ENCODE peak calls at places on chromosome 7, in ten cellular contexts. One of them, this sample, is unnamed.

GRCh38 chr7:118327179-118327578 is 102.7 kb downstream of the ANKRD7 start:
- DNase-seq in K562: no peak
- DNase-seq in cardiac muscle cell: no peak
- DNase-seq in GM23248: no peak
- DNase-seq in pancreas: no peak
- DNase-seq in colonic mucosa: no peak
- DNase-seq in IMR-90: no peak
- DNase-seq in upper lobe of left lung: no peak
- DNase-seq in testis: no peak
- DNase-seq in GM12878: no peak
- DNase-seq in this sample: no peak

GRCh38 chr7:43584200-43584586 is 1.3 kb downstream of the STK17A start:
- DNase-seq in testis: no peak
- DNase-seq in upper lobe of left lung: peak; percentile 72
- DNase-seq in K562: no peak
- DNase-seq in colonic mucosa: peak; percentile 34
- DNase-seq in IMR-90: peak; percentile 71
- DNase-seq in cardiac muscle cell: peak; percentile 81
- DNase-seq in pancreas: no peak
- DNase-seq in GM12878: no peak
- DNase-seq in GM23248: peak; percentile 88
- DNase-seq in this sample: no peak

GRCh38 chr7:105708681-105709080 is 127.4 kb upstream of the EFCAB10 start:
- DNase-seq in testis: no peak
- DNase-seq in IMR-90: no peak
- DNase-seq in colonic mucosa: no peak
- DNase-seq in K562: no peak
- DNase-seq in GM12878: no peak
- DNase-seq in upper lobe of left lung: no peak
- DNase-seq in GM23248: no peak
- DNase-seq in cardiac muscle cell: no peak
- DNase-seq in pancreas: no peak
- DNase-seq in this sample: no peak

GRCh38 chr7:108280136-108280535 is 150.0 kb upstream of the LAMB4 start:
- DNase-seq in GM12878: no peak
- DNase-seq in cardiac muscle cell: peak; percentile 73
- DNase-seq in testis: no peak
- DNase-seq in IMR-90: no peak
- DNase-seq in pancreas: no peak
- DNase-seq in GM23248: no peak
- DNase-seq in colonic mucosa: no peak
- DNase-seq in K562: no peak
- DNase-seq in upper lobe of left lung: no peak
- DNase-seq in this sample: no peak

GRCh38 chr7:44637788-44638594 is 31.6 kb downstream of the OGDH start:
- DNase-seq in colonic mucosa: peak; percentile 74
- DNase-seq in pancreas: no peak
- DNase-seq in GM23248: peak; percentile 98
- DNase-seq in K562: peak; percentile 70
- DNase-seq in upper lobe of left lung: peak; percentile 78
- DNase-seq in GM12878: peak; percentile 86
- DNase-seq in cardiac muscle cell: peak; percentile 77
- DNase-seq in testis: no peak
- DNase-seq in IMR-90: peak; percentile 89
- DNase-seq in this sample: no peak

GRCh38 chr7:5630670-5631069 is 150.8 kb downstream of the RNF216 start:
- DNase-seq in GM12878: no peak
- DNase-seq in colonic mucosa: no peak
- DNase-seq in K562: no peak
- DNase-seq in IMR-90: no peak
- DNase-seq in upper lobe of left lung: no peak
- DNase-seq in cardiac muscle cell: no peak
- DNase-seq in GM23248: peak; percentile 77
- DNase-seq in pancreas: no peak
- DNase-seq in testis: no peak
- DNase-seq in this sample: no peak

GRCh38 chr7:95737828-95738505 is 34.4 kb upstream of the DYNC1I1 start:
- DNase-seq in GM23248: no peak
- DNase-seq in IMR-90: no peak
- DNase-seq in upper lobe of left lung: no peak
- DNase-seq in cardiac muscle cell: no peak
- DNase-seq in GM12878: no peak
- DNase-seq in testis: no peak
- DNase-seq in pancreas: no peak
- DNase-seq in colonic mucosa: no peak
- DNase-seq in K562: no peak
- DNase-seq in this sample: no peak

GRCh38 chr7:104960741-104961479 is 53.1 kb upstream of the KMT2E start:
- DNase-seq in K562: no peak
- DNase-seq in testis: no peak
- DNase-seq in upper lobe of left lung: peak; percentile 71
- DNase-seq in colonic mucosa: peak; percentile 53
- DNase-seq in pancreas: no peak
- DNase-seq in GM23248: peak; percentile 49
- DNase-seq in IMR-90: no peak
- DNase-seq in GM12878: peak; percentile 66
- DNase-seq in cardiac muscle cell: peak; percentile 76
- DNase-seq in this sample: peak; percentile 75

GRCh38 chr7:123275036-123275753 is 75.4 kb upstream of the SLC13A1 start:
- DNase-seq in testis: no peak
- DNase-seq in GM23248: no peak
- DNase-seq in pancreas: no peak
- DNase-seq in colonic mucosa: no peak
- DNase-seq in K562: no peak
- DNase-seq in GM12878: no peak
- DNase-seq in IMR-90: no peak
- DNase-seq in cardiac muscle cell: peak; percentile 90
- DNase-seq in upper lobe of left lung: no peak
- DNase-seq in this sample: no peak

GRCh38 chr7:130486963-130487324 is 4.9 kb upstream of the MEST start:
- DNase-seq in K562: no peak
- DNase-seq in GM12878: no peak
- DNase-seq in upper lobe of left lung: no peak
- DNase-seq in testis: no peak
- DNase-seq in GM23248: no peak
- DNase-seq in pancreas: no peak
- DNase-seq in cardiac muscle cell: no peak
- DNase-seq in IMR-90: no peak
- DNase-seq in colonic mucosa: no peak
- DNase-seq in this sample: no peak

GRCh38 chr7:66118603-66119002 is 4.0 kb downstream of the CRCP start:
- DNase-seq in testis: no peak
- DNase-seq in GM12878: no peak
- DNase-seq in GM23248: no peak
- DNase-seq in upper lobe of left lung: no peak
- DNase-seq in cardiac muscle cell: no peak
- DNase-seq in pancreas: no peak
- DNase-seq in colonic mucosa: no peak
- DNase-seq in K562: no peak
- DNase-seq in IMR-90: no peak
- DNase-seq in this sample: no peak

DNA sequence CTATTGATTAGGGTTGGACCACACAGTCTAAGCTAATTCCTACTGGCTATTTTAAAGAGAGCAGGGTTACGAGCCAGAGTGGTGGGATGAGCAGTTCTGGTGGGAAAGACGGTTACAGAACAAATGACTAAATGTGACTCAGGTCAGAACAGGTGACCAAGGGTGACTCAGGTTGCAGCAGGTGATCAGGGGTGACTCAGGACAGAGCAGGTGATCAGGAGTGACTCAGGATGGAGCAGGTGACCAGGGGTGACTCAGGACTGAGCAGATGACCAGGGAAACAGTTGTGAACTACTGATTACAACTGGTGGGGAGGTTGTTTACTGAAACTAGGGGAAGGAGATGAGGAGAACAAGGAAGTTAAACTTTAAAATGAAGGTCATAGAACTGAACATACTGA is 366.3 kb downstream of the ABCA13 start:
- DNase-seq in IMR-90: no peak
- DNase-seq in GM23248: no peak
- DNase-seq in K562: no peak
- DNase-seq in colonic mucosa: no peak
- DNase-seq in testis: no peak
- DNase-seq in pancreas: no peak
- DNase-seq in cardiac muscle cell: no peak
- DNase-seq in GM12878: no peak
- DNase-seq in upper lobe of left lung: no peak
- DNase-seq in this sample: no peak
- H3K4me1 ChIP-seq in IMR-90: no peaks in the 10 kb centered on the region
- H3K4me1 ChIP-seq in GM23248: no peaks in the 10 kb centered on the region
- H3K4me1 ChIP-seq in K562: no peaks in the 10 kb centered on the region
- H3K4me1 ChIP-seq in colonic mucosa: no peaks in the 10 kb centered on the region
- H3K4me1 ChIP-seq in testis: no peaks in the 10 kb centered on the region
- H3K4me1 ChIP-seq in pancreas: no peaks in the 10 kb centered on the region
- H3K4me1 ChIP-seq in cardiac muscle cell: no peaks in the 10 kb centered on the region
- H3K4me1 ChIP-seq in GM12878: no peaks in the 10 kb centered on the region
- H3K4me1 ChIP-seq in upper lobe of left lung: no peaks in the 10 kb centered on the region
- H3K4me1 ChIP-seq in this sample: no peaks in the 10 kb centered on the region

GRCh38 chr7:70706698-70707097 is 425.2 kb upstream of the GALNT17 start:
- DNase-seq in testis: no peak
- DNase-seq in K562: no peak
- DNase-seq in GM12878: no peak
- DNase-seq in cardiac muscle cell: no peak
- DNase-seq in upper lobe of left lung: no peak
- DNase-seq in GM23248: no peak
- DNase-seq in IMR-90: no peak
- DNase-seq in colonic mucosa: no peak
- DNase-seq in pancreas: no peak
- DNase-seq in this sample: no peak

GRCh38 chr7:70710011-70710480 is 421.9 kb upstream of the GALNT17 start:
- DNase-seq in testis: no peak
- DNase-seq in cardiac muscle cell: peak; percentile 43
- DNase-seq in IMR-90: peak; percentile 76
- DNase-seq in pancreas: no peak
- DNase-seq in upper lobe of left lung: no peak
- DNase-seq in GM12878: peak; percentile 73
- DNase-seq in K562: no peak
- DNase-seq in GM23248: peak; percentile 63
- DNase-seq in colonic mucosa: no peak
- DNase-seq in this sample: no peak

GRCh38 chr7:70706204-70706603 is 425.7 kb upstream of the GALNT17 start:
- DNase-seq in cardiac muscle cell: no peak
- DNase-seq in K562: no peak
- DNase-seq in testis: no peak
- DNase-seq in pancreas: no peak
- DNase-seq in colonic mucosa: no peak
- DNase-seq in GM23248: no peak
- DNase-seq in GM12878: no peak
- DNase-seq in IMR-90: no peak
- DNase-seq in upper lobe of left lung: no peak
- DNase-seq in this sample: no peak

GRCh38 chr7:70710651-70711050 is 421.3 kb upstream of the GALNT17 start:
- DNase-seq in pancreas: no peak
- DNase-seq in upper lobe of left lung: no peak
- DNase-seq in IMR-90: no peak
- DNase-seq in K562: no peak
- DNase-seq in GM23248: no peak
- DNase-seq in GM12878: no peak
- DNase-seq in colonic mucosa: no peak
- DNase-seq in cardiac muscle cell: no peak
- DNase-seq in testis: no peak
- DNase-seq in this sample: no peak

GRCh38 chr7:70707823-70708243 is 424.1 kb upstream of the GALNT17 start:
- DNase-seq in IMR-90: no peak
- DNase-seq in testis: no peak
- DNase-seq in colonic mucosa: no peak
- DNase-seq in cardiac muscle cell: no peak
- DNase-seq in upper lobe of left lung: no peak
- DNase-seq in pancreas: no peak
- DNase-seq in GM12878: no peak
- DNase-seq in K562: no peak
- DNase-seq in GM23248: no peak
- DNase-seq in this sample: no peak
- H3K9me3 ChIP-seq in IMR-90: no peaks in the 10 kb centered on the region
- H3K9me3 ChIP-seq in testis: no peaks in the 10 kb centered on the region
- H3K9me3 ChIP-seq in colonic mucosa: no peaks in the 10 kb centered on the region
- H3K9me3 ChIP-seq in cardiac muscle cell: no peaks in the 10 kb centered on the region
- H3K9me3 ChIP-seq in upper lobe of left lung: no peaks in the 10 kb centered on the region
- H3K9me3 ChIP-seq in pancreas: no peaks in the 10 kb centered on the region
- H3K9me3 ChIP-seq in GM12878: peaks cover 3% of the 10 kb centered on the region
- H3K9me3 ChIP-seq in K562: no peaks in the 10 kb centered on the region
- H3K9me3 ChIP-seq in GM23248: no peaks in the 10 kb centered on the region
- H3K9me3 ChIP-seq in this sample: no peaks in the 10 kb centered on the region

DNA sequence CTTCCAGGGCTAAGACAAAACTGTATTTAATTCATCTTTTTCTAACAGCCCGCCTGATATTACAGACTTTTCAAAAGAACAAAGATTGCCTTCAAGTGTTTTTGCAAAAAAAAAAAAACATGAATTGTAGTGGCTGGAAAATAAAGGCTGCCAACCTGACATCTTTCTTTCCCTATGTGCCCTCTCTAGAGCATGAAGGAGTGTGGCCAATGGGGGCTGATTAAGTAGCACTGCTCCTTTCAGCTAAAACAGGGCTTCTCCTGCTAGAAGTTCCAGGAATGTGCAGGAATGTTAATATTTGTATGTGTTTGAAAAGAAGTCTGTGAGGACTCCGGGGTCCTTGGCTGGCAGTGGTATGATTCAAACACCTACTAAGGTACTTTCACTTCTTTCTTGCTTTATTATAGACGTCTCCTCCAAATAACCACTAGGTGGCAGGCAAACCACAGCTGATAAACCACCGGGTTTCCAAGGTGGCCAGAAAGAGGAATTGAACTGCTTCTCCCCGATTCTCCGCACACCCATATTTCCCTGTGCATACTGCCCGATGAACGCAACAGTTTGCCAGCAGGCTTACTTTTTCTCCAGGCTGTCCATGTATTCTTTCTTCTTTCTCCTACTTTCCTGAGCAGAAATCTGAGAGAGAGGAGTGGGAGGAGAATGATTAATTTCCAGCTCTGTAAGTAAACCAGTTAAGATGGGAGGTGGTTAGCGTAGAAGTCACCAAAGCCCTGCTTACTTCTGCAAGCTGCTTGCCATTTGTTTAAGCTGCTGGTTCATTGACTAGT is 56.8 kb upstream of the DGKI start:
- DNase-seq in pancreas: no peak
- DNase-seq in cardiac muscle cell: peak; percentile 80
- DNase-seq in colonic mucosa: peak; percentile 68
- DNase-seq in testis: peak; percentile 73
- DNase-seq in upper lobe of left lung: peak; percentile 71
- DNase-seq in GM12878: peak; percentile 76
- DNase-seq in K562: peak; percentile 89
- DNase-seq in IMR-90: peak; percentile 82
- DNase-seq in GM23248: peak; percentile 80
- DNase-seq in this sample: no peak
- H3K27ac ChIP-seq in pancreas: no peak overlapping the region
- H3K27ac ChIP-seq in cardiac muscle cell: peak overlapping the region; percentile 53
- H3K27ac ChIP-seq in colonic mucosa: no peak overlapping the region
- H3K27ac ChIP-seq in testis: no peak overlapping the region
- H3K27ac ChIP-seq in upper lobe of left lung: no peak overlapping the region
- H3K27ac ChIP-seq in GM12878: no peak overlapping the region
- H3K27ac ChIP-seq in K562: no peak overlapping the region
- H3K27ac ChIP-seq in IMR-90: no peak overlapping the region
- H3K27ac ChIP-seq in GM23248: peak overlapping the region; percentile 17
- H3K27ac ChIP-seq in this sample: peak overlapping the region; percentile 21

DNA sequence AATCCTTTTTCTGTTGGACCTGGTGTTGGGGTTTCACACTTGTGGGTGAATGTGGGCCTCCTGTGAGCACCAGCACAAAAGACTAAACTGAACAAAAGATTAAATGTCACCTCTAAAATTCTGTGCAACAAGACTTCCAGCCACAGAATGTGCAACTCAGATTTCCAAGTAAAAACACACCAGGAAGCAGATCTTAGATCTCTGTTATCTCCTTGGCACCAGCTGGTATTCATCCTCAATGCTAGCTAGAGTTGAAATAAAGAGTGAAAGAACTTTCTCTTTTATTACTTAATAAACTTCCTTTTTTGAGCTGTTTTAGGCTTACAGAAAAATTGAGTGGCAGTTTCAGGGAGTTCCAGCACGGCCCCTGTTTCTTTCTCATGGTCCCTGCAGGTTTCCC is 40.2 kb downstream of the EGFR start:
- DNase-seq in cardiac muscle cell: no peak
- DNase-seq in colonic mucosa: no peak
- DNase-seq in IMR-90: no peak
- DNase-seq in GM23248: no peak
- DNase-seq in testis: no peak
- DNase-seq in GM12878: no peak
- DNase-seq in K562: no peak
- DNase-seq in pancreas: no peak
- DNase-seq in upper lobe of left lung: no peak
- DNase-seq in this sample: no peak
- H3K4me1 ChIP-seq in cardiac muscle cell: no peaks in the 10 kb centered on the region
- H3K4me1 ChIP-seq in colonic mucosa: no peaks in the 10 kb centered on the region
- H3K4me1 ChIP-seq in IMR-90: peaks cover 44% of the 10 kb centered on the region
- H3K4me1 ChIP-seq in GM23248: peaks cover 76% of the 10 kb centered on the region
- H3K4me1 ChIP-seq in testis: no peaks in the 10 kb centered on the region
- H3K4me1 ChIP-seq in GM12878: no peaks in the 10 kb centered on the region
- H3K4me1 ChIP-seq in K562: no peaks in the 10 kb centered on the region
- H3K4me1 ChIP-seq in pancreas: peaks cover 2% of the 10 kb centered on the region
- H3K4me1 ChIP-seq in upper lobe of left lung: peaks cover 15% of the 10 kb centered on the region
- H3K4me1 ChIP-seq in this sample: peaks cover 8% of the 10 kb centered on the region

This sample was measured in aorta.